ENCODE peak calls at places on chromosome 14, in ten cellular contexts. One of them, this sample, is unnamed.
A peak's percentile ranks its signal among the peaks of the same experiment; 100 is the strongest.

GRCh38 chr14:61525293-61526011 is 169.9 kb upstream of the HIF1A start:
- DNase-seq in GM19239: no peak
- DNase-seq in activated CD4-positive, alpha-beta T cell treated with anti-CD3 and anti-CD28 coated beads, Interleukin-2, amount 50 U/mL, for 48 hours: peak; percentile 73
- DNase-seq in GM06990: peak; percentile 38
- DNase-seq in mucosa of gallbladder: peak; percentile 77
- DNase-seq in NCI-H1436: no peak
- DNase-seq in naive thymus-derived CD8-positive, alpha-beta T cell: no peak
- DNase-seq in ureter: peak; percentile 83
- DNase-seq in HFFc6: peak; percentile 59
- DNase-seq in fibroblast of villous mesenchyme: peak; percentile 78
- DNase-seq in this sample: no peak

GRCh38 chr14:59306775-59307174 is 118.3 kb downstream of the DAAM1 start:
- DNase-seq in GM19239: no peak
- DNase-seq in activated CD4-positive, alpha-beta T cell treated with anti-CD3 and anti-CD28 coated beads, Interleukin-2, amount 50 U/mL, for 48 hours: no peak
- DNase-seq in GM06990: no peak
- DNase-seq in mucosa of gallbladder: no peak
- DNase-seq in NCI-H1436: no peak
- DNase-seq in naive thymus-derived CD8-positive, alpha-beta T cell: no peak
- DNase-seq in ureter: no peak
- DNase-seq in HFFc6: peak; percentile 62
- DNase-seq in fibroblast of villous mesenchyme: no peak
- DNase-seq in this sample: no peak

GRCh38 chr14:72706485-72706884 is 187.4 kb downstream of the DPF3 start:
- DNase-seq in GM19239: no peak
- DNase-seq in activated CD4-positive, alpha-beta T cell treated with anti-CD3 and anti-CD28 coated beads, Interleukin-2, amount 50 U/mL, for 48 hours: no peak
- DNase-seq in GM06990: no peak
- DNase-seq in mucosa of gallbladder: no peak
- DNase-seq in NCI-H1436: no peak
- DNase-seq in naive thymus-derived CD8-positive, alpha-beta T cell: no peak
- DNase-seq in ureter: no peak
- DNase-seq in HFFc6: no peak
- DNase-seq in fibroblast of villous mesenchyme: no peak
- DNase-seq in this sample: no peak

GRCh38 chr14:98198385-98198784 is 1073.6 kb downstream of the BCL11B start:
- DNase-seq in GM19239: no peak
- DNase-seq in activated CD4-positive, alpha-beta T cell treated with anti-CD3 and anti-CD28 coated beads, Interleukin-2, amount 50 U/mL, for 48 hours: no peak
- DNase-seq in GM06990: peak; percentile 40
- DNase-seq in mucosa of gallbladder: no peak
- DNase-seq in NCI-H1436: no peak
- DNase-seq in naive thymus-derived CD8-positive, alpha-beta T cell: no peak
- DNase-seq in ureter: no peak
- DNase-seq in HFFc6: no peak
- DNase-seq in fibroblast of villous mesenchyme: no peak
- DNase-seq in this sample: no peak

GRCh38 chr14:59133202-59133601 is 55.3 kb upstream of the DAAM1 start:
- DNase-seq in GM19239: no peak
- DNase-seq in activated CD4-positive, alpha-beta T cell treated with anti-CD3 and anti-CD28 coated beads, Interleukin-2, amount 50 U/mL, for 48 hours: no peak
- DNase-seq in GM06990: no peak
- DNase-seq in mucosa of gallbladder: no peak
- DNase-seq in NCI-H1436: no peak
- DNase-seq in naive thymus-derived CD8-positive, alpha-beta T cell: no peak
- DNase-seq in ureter: no peak
- DNase-seq in HFFc6: no peak
- DNase-seq in fibroblast of villous mesenchyme: no peak
- DNase-seq in this sample: no peak

GRCh38 chr14:63770187-63770807 is 42.4 kb upstream of the SGPP1 start:
- DNase-seq in GM19239: peak; percentile 24
- DNase-seq in activated CD4-positive, alpha-beta T cell treated with anti-CD3 and anti-CD28 coated beads, Interleukin-2, amount 50 U/mL, for 48 hours: peak; percentile 32
- DNase-seq in GM06990: no peak
- DNase-seq in mucosa of gallbladder: peak; percentile 54
- DNase-seq in NCI-H1436: no peak
- DNase-seq in naive thymus-derived CD8-positive, alpha-beta T cell: peak; percentile 65
- DNase-seq in ureter: no peak
- DNase-seq in HFFc6: peak; percentile 57
- DNase-seq in fibroblast of villous mesenchyme: peak; percentile 70
- DNase-seq in this sample: no peak

GRCh38 chr14:100864960-100865681 is 38.4 kb downstream of the RTL1 start:
- DNase-seq in GM19239: no peak
- DNase-seq in activated CD4-positive, alpha-beta T cell treated with anti-CD3 and anti-CD28 coated beads, Interleukin-2, amount 50 U/mL, for 48 hours: no peak
- DNase-seq in GM06990: no peak
- DNase-seq in mucosa of gallbladder: no peak
- DNase-seq in NCI-H1436: no peak
- DNase-seq in naive thymus-derived CD8-positive, alpha-beta T cell: no peak
- DNase-seq in ureter: no peak
- DNase-seq in HFFc6: peak; percentile 71
- DNase-seq in fibroblast of villous mesenchyme: no peak
- DNase-seq in this sample: no peak

GRCh38 chr14:105026033-105026785 is 5.3 kb upstream of the CDCA4 start:
- DNase-seq in GM19239: no peak
- DNase-seq in activated CD4-positive, alpha-beta T cell treated with anti-CD3 and anti-CD28 coated beads, Interleukin-2, amount 50 U/mL, for 48 hours: no peak
- DNase-seq in GM06990: peak; percentile 81
- DNase-seq in mucosa of gallbladder: no peak
- DNase-seq in NCI-H1436: no peak
- DNase-seq in naive thymus-derived CD8-positive, alpha-beta T cell: no peak
- DNase-seq in ureter: no peak
- DNase-seq in HFFc6: peak; percentile 43
- DNase-seq in fibroblast of villous mesenchyme: no peak
- DNase-seq in this sample: no peak

GRCh38 chr14:92549096-92549852 is 35.7 kb downstream of the RIN3 start:
- DNase-seq in GM19239: no peak
- DNase-seq in activated CD4-positive, alpha-beta T cell treated with anti-CD3 and anti-CD28 coated beads, Interleukin-2, amount 50 U/mL, for 48 hours: no peak
- DNase-seq in GM06990: no peak
- DNase-seq in mucosa of gallbladder: no peak
- DNase-seq in NCI-H1436: no peak
- DNase-seq in naive thymus-derived CD8-positive, alpha-beta T cell: no peak
- DNase-seq in ureter: no peak
- DNase-seq in HFFc6: no peak
- DNase-seq in fibroblast of villous mesenchyme: no peak
- DNase-seq in this sample: no peak

GRCh38 chr14:68140111-68140741 is 320.6 kb downstream of the RAD51B start:
- DNase-seq in GM19239: no peak
- DNase-seq in activated CD4-positive, alpha-beta T cell treated with anti-CD3 and anti-CD28 coated beads, Interleukin-2, amount 50 U/mL, for 48 hours: no peak
- DNase-seq in GM06990: no peak
- DNase-seq in mucosa of gallbladder: peak; percentile 56
- DNase-seq in NCI-H1436: no peak
- DNase-seq in naive thymus-derived CD8-positive, alpha-beta T cell: no peak
- DNase-seq in ureter: peak; percentile 65
- DNase-seq in HFFc6: peak; percentile 99
- DNase-seq in fibroblast of villous mesenchyme: peak; percentile 100
- DNase-seq in this sample: no peak

GRCh38 chr14:99412122-99413061 is 68.3 kb downstream of the SETD3 start:
- DNase-seq in GM19239: no peak
- DNase-seq in activated CD4-positive, alpha-beta T cell treated with anti-CD3 and anti-CD28 coated beads, Interleukin-2, amount 50 U/mL, for 48 hours: peak; percentile 48
- DNase-seq in GM06990: no peak
- DNase-seq in mucosa of gallbladder: no peak
- DNase-seq in NCI-H1436: no peak
- DNase-seq in naive thymus-derived CD8-positive, alpha-beta T cell: no peak
- DNase-seq in ureter: no peak
- DNase-seq in HFFc6: no peak
- DNase-seq in fibroblast of villous mesenchyme: peak; percentile 19
- DNase-seq in this sample: no peak

GRCh38 chr14:99195602-99196309 is 76.2 kb downstream of the BCL11B start:
- DNase-seq in GM19239: no peak
- DNase-seq in activated CD4-positive, alpha-beta T cell treated with anti-CD3 and anti-CD28 coated beads, Interleukin-2, amount 50 U/mL, for 48 hours: no peak
- DNase-seq in GM06990: no peak
- DNase-seq in mucosa of gallbladder: no peak
- DNase-seq in NCI-H1436: no peak
- DNase-seq in naive thymus-derived CD8-positive, alpha-beta T cell: no peak
- DNase-seq in ureter: no peak
- DNase-seq in HFFc6: no peak
- DNase-seq in fibroblast of villous mesenchyme: no peak
- DNase-seq in this sample: no peak

GRCh38 chr14:31927348-31927826 is 149.7 kb upstream of the ARHGAP5 start:
- DNase-seq in GM19239: no peak
- DNase-seq in activated CD4-positive, alpha-beta T cell treated with anti-CD3 and anti-CD28 coated beads, Interleukin-2, amount 50 U/mL, for 48 hours: peak; percentile 8
- DNase-seq in GM06990: no peak
- DNase-seq in mucosa of gallbladder: no peak
- DNase-seq in NCI-H1436: no peak
- DNase-seq in naive thymus-derived CD8-positive, alpha-beta T cell: no peak
- DNase-seq in ureter: no peak
- DNase-seq in HFFc6: peak; percentile 87
- DNase-seq in fibroblast of villous mesenchyme: peak; percentile 97
- DNase-seq in this sample: no peak

GRCh38 chr14:71261206-71261605 is 353.9 kb downstream of the PCNX1 start:
- DNase-seq in GM19239: no peak
- DNase-seq in activated CD4-positive, alpha-beta T cell treated with anti-CD3 and anti-CD28 coated beads, Interleukin-2, amount 50 U/mL, for 48 hours: no peak
- DNase-seq in GM06990: no peak
- DNase-seq in mucosa of gallbladder: no peak
- DNase-seq in NCI-H1436: no peak
- DNase-seq in naive thymus-derived CD8-positive, alpha-beta T cell: no peak
- DNase-seq in ureter: no peak
- DNase-seq in HFFc6: peak; percentile 32
- DNase-seq in fibroblast of villous mesenchyme: no peak
- DNase-seq in this sample: no peak

GRCh38 chr14:70748422-70748821 is 60.9 kb downstream of the MAP3K9 start:
- DNase-seq in GM19239: no peak
- DNase-seq in activated CD4-positive, alpha-beta T cell treated with anti-CD3 and anti-CD28 coated beads, Interleukin-2, amount 50 U/mL, for 48 hours: no peak
- DNase-seq in GM06990: no peak
- DNase-seq in mucosa of gallbladder: no peak
- DNase-seq in NCI-H1436: no peak
- DNase-seq in naive thymus-derived CD8-positive, alpha-beta T cell: no peak
- DNase-seq in ureter: no peak
- DNase-seq in HFFc6: no peak
- DNase-seq in fibroblast of villous mesenchyme: no peak
- DNase-seq in this sample: no peak

GRCh38 chr14:20327005-20327869 is 5.8 kb downstream of the CCNB1IP1 start:
- DNase-seq in GM19239: peak; percentile 30
- DNase-seq in activated CD4-positive, alpha-beta T cell treated with anti-CD3 and anti-CD28 coated beads, Interleukin-2, amount 50 U/mL, for 48 hours: no peak
- DNase-seq in GM06990: no peak
- DNase-seq in mucosa of gallbladder: peak; percentile 39
- DNase-seq in NCI-H1436: peak; percentile 40
- DNase-seq in naive thymus-derived CD8-positive, alpha-beta T cell: peak; percentile 75
- DNase-seq in ureter: no peak
- DNase-seq in HFFc6: peak; percentile 73
- DNase-seq in fibroblast of villous mesenchyme: peak; percentile 76
- DNase-seq in this sample: no peak

GRCh38 chr14:76086636-76087035 is 65.1 kb upstream of the GPATCH2L start:
- DNase-seq in GM19239: no peak
- DNase-seq in activated CD4-positive, alpha-beta T cell treated with anti-CD3 and anti-CD28 coated beads, Interleukin-2, amount 50 U/mL, for 48 hours: no peak
- DNase-seq in GM06990: no peak
- DNase-seq in mucosa of gallbladder: no peak
- DNase-seq in NCI-H1436: no peak
- DNase-seq in naive thymus-derived CD8-positive, alpha-beta T cell: no peak
- DNase-seq in ureter: no peak
- DNase-seq in HFFc6: no peak
- DNase-seq in fibroblast of villous mesenchyme: no peak
- DNase-seq in this sample: no peak

GRCh38 chr14:59283380-59283779 is 94.9 kb downstream of the DAAM1 start:
- DNase-seq in GM19239: no peak
- DNase-seq in activated CD4-positive, alpha-beta T cell treated with anti-CD3 and anti-CD28 coated beads, Interleukin-2, amount 50 U/mL, for 48 hours: no peak
- DNase-seq in GM06990: no peak
- DNase-seq in mucosa of gallbladder: no peak
- DNase-seq in NCI-H1436: no peak
- DNase-seq in naive thymus-derived CD8-positive, alpha-beta T cell: no peak
- DNase-seq in ureter: no peak
- DNase-seq in HFFc6: no peak
- DNase-seq in fibroblast of villous mesenchyme: peak; percentile 75
- DNase-seq in this sample: no peak

GRCh38 chr14:101980251-101980650 is 15.9 kb downstream of the DYNC1H1 start:
- DNase-seq in GM19239: no peak
- DNase-seq in activated CD4-positive, alpha-beta T cell treated with anti-CD3 and anti-CD28 coated beads, Interleukin-2, amount 50 U/mL, for 48 hours: no peak
- DNase-seq in GM06990: no peak
- DNase-seq in mucosa of gallbladder: no peak
- DNase-seq in NCI-H1436: no peak
- DNase-seq in naive thymus-derived CD8-positive, alpha-beta T cell: no peak
- DNase-seq in ureter: no peak
- DNase-seq in HFFc6: no peak
- DNase-seq in fibroblast of villous mesenchyme: no peak
- DNase-seq in this sample: no peak

This sample was measured in GM12892.